ENCODE peak calls at places on chromosomes 4 and X, in ten cellular contexts. M is transverse colon, W is tibial nerve, Z is suprapubic skin, G is heart left ventricle, S is body of pancreas, H is thyroid gland, J is Peyer's patch, P is A549, Q is IMR-90. X is an unnamed sample. For H3K4me1, the result is how much of the 10 kb centered on the place peaks cover.

GRCh38 chr4:150769235-150769634 is 187.3 kb downstream of the MAB21L2 start:
- DNase-seq in M (peak), W (no peak), Z (no peak), G (no peak), S (peak), H (no peak), J (no peak), P (peak), Q (peak), X (no peak)

GRCh38 chr4:71396382-71396781 is 57.6 kb downstream of the SLC4A4 start:
- DNase-seq in M (no peak), W (no peak), Z (no peak), G (no peak), S (no peak), H (no peak), J (no peak), P (no peak), Q (peak), X (no peak)

GRCh38 chr4:785332-786073 is 40.4 kb downstream of the CPLX1 start:
- DNase-seq in M (no peak), W (no peak), Z (peak), G (no peak), S (no peak), H (no peak), J (no peak), P (no peak), Q (no peak), X (peak)

GRCh38 chr4:47913858-47914218 is 545 bp downstream of the NFXL1 start:
- DNase-seq in M (peak), W (no peak), Z (peak), G (peak), S (peak), H (peak), J (peak), P (peak), Q (no peak), X (peak)

GRCh38 chrX:124518888-124519287 is 172.5 kb downstream of the SH2D1A start:
- DNase-seq in M (no peak), W (no peak), Z (no peak), G (no peak), S (no peak), H (no peak), J (no peak), P (no peak), Q (peak), X (no peak)

GRCh38 chr4:86744570-86744969 is 104.6 kb downstream of the SLC10A6 start:
- DNase-seq in M (no peak), W (no peak), Z (no peak), G (no peak), S (no peak), H (no peak), J (no peak), P (no peak), Q (no peak), X (no peak)

GRCh38 chrX:147828719-147829118 is 83.0 kb upstream of the FMR1 start:
- DNase-seq in M (no peak), W (no peak), Z (no peak), G (no peak), S (no peak), H (no peak), J (no peak), P (no peak), Q (no peak), X (no peak)

GRCh38 chr4:38382492-38382891 is 281.5 kb upstream of the KLF3 start:
- DNase-seq in M (no peak), W (no peak), Z (no peak), G (no peak), S (no peak), H (no peak), J (no peak), P (no peak), Q (no peak), X (no peak)

GRCh38 chr4:152996101-152996500 is 60.0 kb downstream of the FHDC1 start:
- DNase-seq in M (no peak), W (no peak), Z (no peak), G (no peak), S (no peak), H (no peak), J (no peak), P (no peak), Q (no peak), X (no peak)

GRCh38 chr4:73021634-73022033 is 47.9 kb downstream of the COX18 start:
- DNase-seq in M (no peak), W (no peak), Z (no peak), G (no peak), S (no peak), H (no peak), J (no peak), P (peak), Q (peak), X (no peak)

GRCh38 chr4:54109226-54110018 is 9.5 kb downstream of the GSX2 start:
- DNase-seq in M (no peak), W (no peak), Z (no peak), G (no peak), S (no peak), H (no peak), J (no peak), P (no peak), Q (no peak), X (peak)

GRCh38 chrX:104432321-104432720 is 133.7 kb upstream of the IL1RAPL2 start:
- DNase-seq in M (peak), W (no peak), Z (no peak), G (no peak), S (no peak), H (no peak), J (no peak), P (no peak), Q (no peak), X (no peak)

GRCh38 chr4:153281476-153281875 is 63.0 kb upstream of the MND1 start:
- DNase-seq in M (no peak), W (no peak), Z (no peak), G (no peak), S (no peak), H (no peak), J (no peak), P (no peak), Q (no peak), X (no peak)

DNA sequence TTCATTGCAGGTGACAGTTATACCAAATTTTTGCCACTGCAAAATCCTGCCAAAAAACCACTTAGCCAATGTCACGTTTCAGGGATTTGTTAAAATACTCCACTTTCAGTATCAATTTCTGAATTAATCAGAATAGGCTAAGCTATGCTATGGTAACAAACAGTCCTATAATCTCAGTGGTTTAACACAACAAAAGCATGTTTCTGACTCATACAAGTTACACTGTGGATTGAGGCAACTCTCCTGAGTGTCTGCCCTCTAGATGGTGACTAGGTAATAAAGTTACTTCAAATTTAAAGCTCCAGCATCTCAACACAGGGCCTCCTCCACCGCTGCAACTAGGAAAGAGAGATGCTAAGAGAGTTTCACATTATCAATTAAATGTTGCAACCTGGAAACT is 23.0 kb upstream of the RADX start:
- DNase-seq in M (no peak), W (no peak), Z (no peak), G (no peak), S (no peak), H (no peak), J (no peak), P (no peak), Q (no peak), X (no peak)
- TF ChIP-seq POLR2A in M (no peak), W (no peak), Z (no peak), G (no peak), S (no peak), H (no peak), J (no peak), P (no peak), Q (no peak), X (no peak)

GRCh38 chr4:16032382-16032743 is 51.5 kb downstream of the PROM1 start:
- DNase-seq in M (no peak), W (no peak), Z (no peak), G (no peak), S (no peak), H (no peak), J (no peak), P (no peak), Q (no peak), X (no peak)
- H3K4me1 ChIP-seq in M (under half), W (under half), Z (under half), G (under half), S (under half), H (under half), J (under half), P (under half), Q (under half), X (under half)

DNA sequence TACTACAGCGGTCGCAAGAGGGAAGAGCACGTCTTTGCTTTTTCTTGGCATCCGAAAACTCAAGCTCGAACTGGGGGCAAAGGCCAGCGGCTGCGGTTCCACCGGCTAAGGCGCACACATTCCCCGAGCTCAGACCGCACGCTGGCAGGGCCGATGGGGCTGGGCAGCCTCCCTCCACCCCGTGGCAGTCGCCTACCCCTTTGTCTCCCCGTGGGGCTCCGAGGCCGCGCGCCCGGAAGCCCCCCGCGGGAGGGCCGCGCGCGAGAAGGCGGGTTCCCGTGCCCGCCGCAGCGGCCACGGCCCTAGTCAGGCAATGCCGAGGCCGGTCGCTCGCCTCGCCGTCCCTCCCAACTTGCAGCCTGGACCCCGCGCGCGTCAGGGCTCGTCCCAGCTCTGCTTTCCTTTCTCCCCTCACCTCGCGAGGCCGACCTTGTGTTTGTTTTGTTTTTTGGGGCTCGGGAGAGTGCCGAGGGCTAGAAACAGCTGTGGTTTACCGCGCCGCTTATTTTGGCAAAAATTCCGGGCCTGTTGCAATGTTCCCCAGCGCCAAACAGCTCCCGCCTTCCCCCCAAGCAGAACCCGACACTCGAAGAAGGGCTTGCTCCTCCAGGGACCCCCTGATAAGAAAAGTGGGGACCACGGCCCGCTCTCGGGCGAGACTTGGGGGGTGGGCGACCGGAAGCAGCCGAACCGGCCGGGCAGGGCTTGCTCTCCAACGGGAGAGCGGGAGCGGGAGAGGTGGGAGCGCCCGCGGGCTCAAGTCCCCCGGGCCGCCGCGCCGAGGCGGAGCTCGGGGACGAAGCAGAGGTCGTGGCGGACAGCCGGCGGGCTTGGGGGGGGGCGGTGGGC is 553 bp upstream of the N4BP2 start:
- DNase-seq in M (peak), W (peak), Z (peak), G (peak), S (peak), H (peak), J (peak), P (peak), Q (peak), X (peak)
- TF ChIP-seq POLR2A in M (peak), W (peak), Z (no peak), G (no peak), S (peak), H (peak), J (peak), P (peak), Q (peak), X (no peak)

GRCh38 chr4:183183906-183184535 is 85.0 kb downstream of the WWC2 start:
- DNase-seq in M (no peak), W (no peak), Z (no peak), G (no peak), S (no peak), H (no peak), J (no peak), P (no peak), Q (no peak), X (no peak)

GRCh38 chr4:183185018-183185417 is 86.0 kb downstream of the WWC2 start:
- DNase-seq in M (no peak), W (no peak), Z (no peak), G (no peak), S (no peak), H (no peak), J (no peak), P (no peak), Q (peak), X (no peak)

GRCh38 chr4:183181081-183181480 is 82.0 kb downstream of the WWC2 start:
- DNase-seq in M (no peak), W (no peak), Z (no peak), G (no peak), S (no peak), H (no peak), J (no peak), P (no peak), Q (no peak), X (peak)

GRCh38 chr4:183180621-183181020 is 81.6 kb downstream of the WWC2 start:
- DNase-seq in M (no peak), W (no peak), Z (no peak), G (no peak), S (no peak), H (no peak), J (no peak), P (no peak), Q (no peak), X (no peak)

DNA sequence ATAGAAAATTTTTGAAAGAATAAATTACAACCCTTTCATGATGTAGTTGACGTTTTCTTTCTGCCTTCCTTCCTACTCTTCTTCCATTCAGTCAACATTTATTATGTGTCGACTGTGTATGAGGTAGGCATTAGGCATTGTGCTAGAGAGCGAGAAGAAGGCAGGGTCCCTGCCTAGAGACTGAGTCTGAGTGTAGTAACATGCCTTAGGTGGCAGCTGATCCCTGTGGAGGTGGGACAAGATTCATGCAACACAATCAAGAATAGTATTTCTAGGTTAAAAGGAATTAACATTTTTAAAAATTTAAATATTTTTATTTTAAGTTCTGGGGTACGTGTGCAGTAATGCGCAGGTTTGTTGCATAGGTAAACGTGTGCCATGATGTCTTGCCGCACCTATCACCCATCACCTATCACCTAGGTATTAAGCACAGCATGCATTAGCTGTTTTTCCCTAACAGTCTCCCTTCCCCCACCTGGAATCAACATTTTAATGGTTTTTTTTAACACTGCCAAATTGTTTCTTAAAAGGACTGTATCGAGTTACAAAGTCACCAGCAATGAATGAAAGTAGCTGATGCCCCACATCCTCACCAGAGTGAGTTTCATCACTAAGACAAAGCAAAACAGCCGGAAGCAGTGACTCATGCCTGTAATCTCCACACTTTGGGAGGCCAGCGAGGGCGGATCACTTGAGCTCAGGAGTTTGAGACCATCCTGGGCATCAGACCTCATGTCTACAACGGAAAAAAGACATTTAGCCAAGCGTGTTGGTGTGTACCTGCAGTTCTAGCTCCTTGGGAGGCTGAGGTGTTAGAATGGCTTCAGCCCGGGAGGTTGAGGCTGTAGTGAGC is 84.0 kb downstream of the WWC2 start:
- DNase-seq in M (no peak), W (peak), Z (no peak), G (peak), S (no peak), H (no peak), J (no peak), P (no peak), Q (peak), X (no peak)
- H3K4me1 ChIP-seq in M (under half), W (under half), Z (under half), G (under half), S (under half), H (under half), J (under half), P (under half), Q (under half), X (under half)

GRCh38 chr4:8026455-8026854 is 86.8 kb upstream of the AFAP1 start:
- DNase-seq in M (no peak), W (no peak), Z (no peak), G (no peak), S (no peak), H (no peak), J (no peak), P (no peak), Q (no peak), X (no peak)
- TF ChIP-seq POLR2A in M (no peak), W (no peak), Z (no peak), G (no peak), S (no peak), H (no peak), J (no peak), P (no peak), Q (no peak), X (no peak)

DNA sequence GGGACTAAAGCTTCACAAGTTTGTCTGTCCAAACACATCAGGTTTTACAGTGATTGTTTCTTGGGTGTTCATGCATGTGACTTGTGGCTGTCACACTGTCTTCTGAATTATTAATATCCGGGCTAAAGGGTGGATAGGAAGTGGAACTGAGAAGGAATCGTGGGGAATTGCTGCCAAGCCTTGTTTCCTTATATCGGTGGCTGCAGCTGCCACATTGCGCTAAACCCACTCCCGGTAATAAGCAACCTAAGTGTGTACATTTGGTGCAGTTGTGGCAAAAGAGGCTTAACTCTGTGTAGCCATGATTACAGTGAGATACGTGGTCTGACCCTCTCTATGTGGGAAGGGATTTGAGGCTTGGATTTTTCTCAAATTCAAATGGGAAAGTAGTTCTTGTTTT is 30.7 kb downstream of the SEPTIN11 start:
- DNase-seq in M (no peak), W (no peak), Z (no peak), G (no peak), S (no peak), H (no peak), J (no peak), P (no peak), Q (no peak), X (no peak)
- H3K4me1 ChIP-seq in M (under half), W (under half), Z (under half), G (under half), S (under half), H (under half), J (under half), P (under half), Q (under half), X (under half)

GRCh38 chr4:1933700-1934099 is 62.5 kb downstream of the NSD2 start:
- DNase-seq in M (no peak), W (no peak), Z (no peak), G (no peak), S (peak), H (no peak), J (no peak), P (no peak), Q (no peak), X (no peak)

GRCh38 chr4:1937550-1937949 is 66.4 kb downstream of the NSD2 start:
- DNase-seq in M (no peak), W (no peak), Z (no peak), G (no peak), S (no peak), H (no peak), J (no peak), P (no peak), Q (no peak), X (no peak)

GRCh38 chr4:1927675-1928074 is 56.5 kb downstream of the NSD2 start:
- DNase-seq in M (no peak), W (no peak), Z (no peak), G (no peak), S (no peak), H (no peak), J (no peak), P (no peak), Q (peak), X (no peak)

GRCh38 chr4:1928356-1929235 is 57.4 kb downstream of the NSD2 start:
- DNase-seq in M (no peak), W (no peak), Z (no peak), G (no peak), S (no peak), H (no peak), J (no peak), P (no peak), Q (peak), X (peak)

DNA sequence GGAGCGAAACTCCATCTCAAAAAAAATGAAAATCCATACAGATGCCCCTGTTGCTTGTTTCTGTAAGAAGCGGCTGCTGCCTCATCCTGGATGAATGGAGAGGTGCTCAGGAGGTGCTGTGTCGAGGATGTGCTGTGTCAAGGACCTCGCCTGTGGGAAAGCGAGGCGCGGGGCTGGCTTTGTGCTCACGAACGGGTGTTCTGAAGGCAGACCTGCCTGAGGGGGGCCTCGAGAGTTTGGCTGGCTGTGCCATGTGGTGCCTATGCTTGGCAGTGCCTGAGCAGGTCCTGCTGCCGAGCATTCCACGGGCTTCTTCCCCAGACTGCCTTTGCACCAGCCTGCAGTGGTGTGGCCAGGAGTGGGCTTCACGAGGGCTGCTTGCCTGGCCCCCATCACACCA is 61.5 kb downstream of the NSD2 start:
- DNase-seq in M (no peak), W (no peak), Z (no peak), G (no peak), S (no peak), H (no peak), J (no peak), P (no peak), Q (no peak), X (peak)
- TF ChIP-seq POLR2A in M (no peak), W (no peak), Z (no peak), G (no peak), S (no peak), H (no peak), J (no peak), P (no peak), Q (no peak), X (no peak)

GRCh38 chr4:94588900-94589693 is 137.4 kb downstream of the PDLIM5 start:
- DNase-seq in M (no peak), W (no peak), Z (no peak), G (no peak), S (no peak), H (no peak), J (no peak), P (no peak), Q (no peak), X (no peak)
- H3K4me1 ChIP-seq in M (under half), W (under half), Z (under half), G (under half), S (under half), H (under half), J (under half), P (under half), Q (under half), X (under half)

X was measured in upper lobe of left lung.